ENCODE peak calls at places on chromosomes 1 and 21, in seven cellular contexts. U is IMR-90, Q is PC-9, W is fibroblast of lung, C is osteoblast, D is mammary epithelial cell, X is PC-3. Y is an unnamed sample. For H3K4me1, the result is how much of the 10 kb centered on the place peaks cover.

GRCh38 chr1:225953315-225953714 is 12.3 kb upstream of the LEFTY2 start:
- DNase-seq in C (no peak), D (no peak), X (peak), W (no peak), Q (peak), U (no peak), Y (no peak)

GRCh38 chr21:45994086-45994661 is 12.6 kb downstream of the COL6A1 start:
- DNase-seq in W (no peak), C (peak), Q (no peak), D (no peak), U (no peak), X (no peak), Y (peak)

GRCh38 chr1:94753171-94753972 is 66.8 kb upstream of the SLC44A3 start:
- DNase-seq in C (no peak), X (no peak), W (peak), U (peak), D (no peak), Q (no peak), Y (peak)

GRCh38 chr1:9909222-9910046 is 635 bp downstream of the CTNNBIP1 start:
- DNase-seq in C (peak), U (no peak), W (no peak), Q (no peak), X (peak), D (peak), Y (peak)

GRCh38 chr1:215497516-215497915 is 69.6 kb upstream of the KCTD3 start:
- DNase-seq in Q (no peak), U (no peak), X (no peak), C (no peak), D (no peak), W (no peak), Y (no peak)

GRCh38 chr21:45932922-45933502 is 48.6 kb upstream of the COL6A1 start:
- DNase-seq in D (no peak), X (no peak), Q (no peak), U (no peak), C (peak), W (no peak), Y (no peak)

GRCh38 chr1:162822391-162823200 is 32.1 kb downstream of the HSD17B7 start:
- DNase-seq in X (peak), W (no peak), D (no peak), Q (no peak), U (no peak), C (peak), Y (peak)

GRCh38 chr21:45211661-45212060 is 76.0 kb downstream of the POFUT2 start:
- DNase-seq in Q (no peak), C (no peak), D (no peak), X (no peak), U (no peak), W (no peak), Y (no peak)

GRCh38 chr21:45453308-45453950 is 48.5 kb downstream of the COL18A1 start:
- DNase-seq in U (no peak), C (peak), Q (no peak), X (no peak), W (no peak), D (no peak), Y (no peak)

GRCh38 chr1:34050711-34051485 is 114.1 kb downstream of the CSMD2 start:
- DNase-seq in X (no peak), D (no peak), C (no peak), U (no peak), W (no peak), Q (no peak), Y (no peak)

GRCh38 chr1:226682841-226683800 is 56.0 kb downstream of the ITPKB start:
- DNase-seq in W (no peak), Q (no peak), C (peak), X (no peak), U (no peak), D (no peak), Y (no peak)

GRCh38 chr1:1349256-1350012 is at the start of gene DVL1:
- DNase-seq in Q (no peak), X (peak), W (peak), C (peak), D (peak), U (peak), Y (peak)

GRCh38 chr1:181204530-181204929 is 116.0 kb downstream of the IER5 start:
- DNase-seq in X (no peak), Q (no peak), W (no peak), U (no peak), D (no peak), C (peak), Y (no peak)

GRCh38 chr21:45295576-45296365 is 8.1 kb upstream of the POFUT2 start:
- DNase-seq in W (peak), C (peak), Q (no peak), D (no peak), U (peak), X (peak), Y (peak)

GRCh38 chr1:15213333-15213732 is 33.7 kb upstream of the FHAD1 start:
- DNase-seq in Q (no peak), W (peak), D (no peak), U (peak), X (no peak), C (no peak), Y (no peak)

GRCh38 chr1:37776946-37777516 is 12.1 kb upstream of the EPHA10 start:
- DNase-seq in C (no peak), D (no peak), U (no peak), W (no peak), X (no peak), Q (no peak), Y (no peak)

GRCh38 chr1:203038891-203039608 is 12.8 kb downstream of the PPFIA4 start:
- DNase-seq in D (peak), Q (peak), W (peak), C (peak), U (peak), X (peak), Y (peak)

GRCh38 chr1:206579747-206580437 is 32.4 kb downstream of the EIF2D start:
- DNase-seq in X (peak), W (no peak), C (peak), U (peak), D (peak), Q (peak), Y (peak)

GRCh38 chr1:240732390-240732789 is 120.4 kb upstream of the GREM2 start:
- DNase-seq in X (peak), D (peak), C (peak), W (peak), U (peak), Q (peak), Y (peak)

GRCh38 chr1:42877380-42877779 is 31.0 kb downstream of the ZNF691 start:
- DNase-seq in C (no peak), W (no peak), X (no peak), U (no peak), D (no peak), Q (no peak), Y (no peak)

GRCh38 chr21:17513214-17514123 is 626 bp downstream of the CXADR start:
- DNase-seq in Q (no peak), D (peak), W (peak), U (no peak), C (peak), X (peak), Y (peak)

GRCh38 chr1:180881806-180882509 is 30.7 kb upstream of the KIAA1614 start:
- DNase-seq in U (peak), Q (peak), C (no peak), W (peak), X (peak), D (peak), Y (peak)

GRCh38 chr1:24981632-24982007 is 51.5 kb upstream of the RUNX3 start:
- DNase-seq in C (no peak), W (no peak), U (no peak), D (no peak), Q (no peak), X (no peak), Y (no peak)

GRCh38 chr1:23217421-23218115 is at the start of gene HTR1D:
- DNase-seq in Q (no peak), X (no peak), D (no peak), C (peak), U (no peak), W (no peak), Y (peak)

GRCh38 chr1:110677016-110677415 is 2.3 kb upstream of the KCNA3 start:
- DNase-seq in Q (no peak), D (no peak), C (peak), U (no peak), W (no peak), X (peak), Y (no peak)

GRCh38 chr21:42678118-42678430 is 24.7 kb downstream of the PDE9A start:
- DNase-seq in Q (no peak), X (no peak), C (peak), D (no peak), W (no peak), U (no peak), Y (no peak)
- H3K4me2 ChIP-seq in Q (peak), X (no peak), C (peak), D (peak), W (no peak), U (no peak), Y (no peak)

GRCh38 chr1:17433261-17433660 is 6.2 kb downstream of the RCC2 start:
- DNase-seq in Q (no peak), W (no peak), D (no peak), U (no peak), C (no peak), X (no peak), Y (no peak)
- H3K4me1 ChIP-seq in Q (under half), W (under half), D (under half), U (under half), C (under half), X (under half), Y (under half)

GRCh38 chr1:214471458-214471857 is 79.9 kb downstream of the PTPN14 start:
- DNase-seq in U (no peak), W (no peak), Q (no peak), D (peak), C (no peak), X (peak), Y (peak)
- H3K4me2 ChIP-seq in U (no peak), W (no peak), Q (no peak), D (peak), C (no peak), X (no peak), Y (no peak)

GRCh38 chr1:31004231-31004621 is 61.3 kb downstream of the PUM1 start:
- DNase-seq in W (no peak), U (no peak), X (no peak), Q (no peak), D (no peak), C (no peak), Y (no peak)
- H3K4me1 ChIP-seq in W (under half), U (under half), X (under half), Q (under half), D (under half), C (under half), Y (under half)

GRCh38 chr1:245772739-245773138 is 618.0 kb downstream of the KIF26B start:
- DNase-seq in C (no peak), Q (no peak), X (no peak), U (no peak), W (no peak), D (no peak), Y (no peak)
- H3K4me2 ChIP-seq in C (no peak), Q (no peak), X (no peak), U (no peak), W (peak), D (no peak), Y (peak)

DNA sequence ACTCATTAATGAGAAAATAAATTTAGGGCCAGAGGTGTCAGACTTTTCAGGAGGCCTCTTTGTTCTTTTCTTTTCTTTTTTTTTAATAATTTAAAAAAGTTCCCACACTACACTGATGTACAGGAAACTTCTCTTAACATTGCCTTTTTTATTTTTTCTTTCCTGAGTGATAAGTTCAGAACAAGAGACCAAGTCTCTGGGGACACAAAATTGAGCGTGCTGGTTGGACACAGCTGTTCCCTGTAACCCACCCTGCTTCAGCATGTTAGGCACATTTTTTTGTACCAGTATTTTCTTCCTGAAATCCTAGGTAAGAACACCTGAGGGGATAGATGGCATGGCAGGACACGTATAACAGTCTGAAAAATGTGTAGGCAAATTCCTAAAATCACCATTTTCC is 50.1 kb downstream of the PBX1 start:
- DNase-seq in D (no peak), U (no peak), W (no peak), X (no peak), Q (no peak), C (no peak), Y (no peak)
- H3K4me1 ChIP-seq in D (under half), U (under half), W (under half), X (under half), Q (under half), C (under half), Y (under half)

GRCh38 chr1:200224315-200224714 is 185.5 kb downstream of the ZNF281 start:
- DNase-seq in C (no peak), W (no peak), X (no peak), Q (no peak), D (peak), U (peak), Y (peak)

GRCh38 chr1:200226268-200226968 is 183.4 kb downstream of the ZNF281 start:
- DNase-seq in X (no peak), D (no peak), W (no peak), Q (no peak), U (peak), C (no peak), Y (peak)

GRCh38 chr1:200221614-200222282 is 188.1 kb downstream of the ZNF281 start:
- DNase-seq in U (no peak), C (no peak), W (no peak), D (no peak), X (no peak), Q (no peak), Y (no peak)

GRCh38 chr1:200223207-200223606 is 186.6 kb downstream of the ZNF281 start:
- DNase-seq in C (no peak), U (no peak), Q (no peak), D (no peak), X (no peak), W (no peak), Y (no peak)

GRCh38 chr1:200223613-200224012 is 186.2 kb downstream of the ZNF281 start:
- DNase-seq in C (no peak), D (no peak), X (no peak), W (no peak), U (no peak), Q (no peak), Y (no peak)
- H3K4me2 ChIP-seq in C (no peak), D (no peak), X (no peak), W (no peak), U (no peak), Q (no peak), Y (no peak)

Y was measured in GM23248.